ENCODE peak calls at places on chromosomes 16 and 17, in eight cellular contexts. V is right atrium auricular region, M is uterus, O is endothelial cell of umbilical vein, A is mammary epithelial cell, Q is heart right ventricle, C is left ventricle myocardium inferior, J is Peyer's patch. N is an unnamed sample.
A peak's percentile ranks its signal among the peaks of the same experiment; 100 is the strongest.

GRCh38 chr16:50684823-50685455 is 3.8 kb upstream of the SNX20 start:
- DNase-seq in V (no peak), M (no peak), O (no peak), A (no peak), Q (no peak), C (no peak), J (no peak), N (no peak)

GRCh38 chr17:40331743-40332641 is 23.0 kb downstream of the RARA start:
- DNase-seq in V (peak; percentile 90), M (peak; percentile 93), O (peak; percentile 73), A (no peak), Q (peak; percentile 95), C (peak; percentile 93), J (no peak), N (no peak)

GRCh38 chr17:80117491-80118401 is 16.4 kb downstream of the GAA start:
- DNase-seq in V (no peak), M (no peak), O (no peak), A (no peak), Q (no peak), C (no peak), J (peak; percentile 37), N (no peak)

GRCh38 chr17:80743181-80743771 is 198.6 kb downstream of the RPTOR start:
- DNase-seq in V (no peak), M (no peak), O (no peak), A (peak; percentile 39), Q (no peak), C (no peak), J (no peak), N (no peak)

GRCh38 chr17:42979511-42980273 is at the start of gene PTGES3L:
- DNase-seq in V (no peak), M (peak; percentile 45), O (no peak), A (no peak), Q (peak; percentile 51), C (peak; percentile 59), J (no peak), N (no peak)

GRCh38 chr17:20282526-20283308 is 184.6 kb downstream of the LGALS9B start:
- DNase-seq in V (no peak), M (no peak), O (no peak), A (no peak), Q (no peak), C (no peak), J (no peak), N (no peak)

GRCh38 chr17:12256380-12256995 is 235.8 kb downstream of the MAP2K4 start:
- DNase-seq in V (no peak), M (peak; percentile 45), O (peak; percentile 39), A (peak; percentile 16), Q (no peak), C (no peak), J (peak; percentile 52), N (no peak)

GRCh38 chr17:31696184-31696602 is 162.9 kb downstream of the COPRS start:
- DNase-seq in V (peak; percentile 78), M (peak; percentile 86), O (no peak), A (no peak), Q (peak; percentile 81), C (peak; percentile 88), J (peak; percentile 58), N (no peak)

GRCh38 chr17:69870751-69871199 is 204.2 kb upstream of the KCNJ16 start:
- DNase-seq in V (no peak), M (no peak), O (peak; percentile 27), A (peak; percentile 79), Q (no peak), C (no peak), J (no peak), N (no peak)

GRCh38 chr16:8655184-8655717 is 19.2 kb upstream of the ABAT start:
- DNase-seq in V (no peak), M (no peak), O (peak; percentile 13), A (peak; percentile 42), Q (no peak), C (no peak), J (peak; percentile 74), N (no peak)

GRCh38 chr16:50550035-50550434 is 1.8 kb downstream of the NKD1 start:
- DNase-seq in V (no peak), M (peak; percentile 37), O (no peak), A (no peak), Q (no peak), C (no peak), J (no peak), N (no peak)

GRCh38 chr17:43877451-43878155 is 29.7 kb downstream of the MPP2 start:
- DNase-seq in V (no peak), M (no peak), O (no peak), A (no peak), Q (no peak), C (no peak), J (no peak), N (no peak)

GRCh38 chr16:67882374-67883145 is 2.1 kb upstream of the NRN1L start:
- DNase-seq in V (no peak), M (no peak), O (no peak), A (no peak), Q (peak; percentile 64), C (peak; percentile 72), J (no peak), N (no peak)

GRCh38 chr16:57187508-57187854 is 1.4 kb downstream of the RSPRY1 start:
- DNase-seq in V (no peak), M (no peak), O (no peak), A (no peak), Q (no peak), C (no peak), J (no peak), N (no peak)

GRCh38 chr17:5943991-5944390 is 126.2 kb upstream of the WSCD1 start:
- DNase-seq in V (no peak), M (no peak), O (no peak), A (no peak), Q (no peak), C (no peak), J (no peak), N (no peak)

GRCh38 chr17:32015245-32016013 is 8.2 kb downstream of the LRRC37B start:
- DNase-seq in V (no peak), M (no peak), O (no peak), A (no peak), Q (no peak), C (no peak), J (no peak), N (no peak)

GRCh38 chr17:80308672-80309517 is 48.2 kb downstream of the RNF213 start:
- DNase-seq in V (no peak), M (no peak), O (no peak), A (no peak), Q (no peak), C (no peak), J (peak; percentile 27), N (no peak)

GRCh38 chr17:1709971-1710806 is at the start of gene TLCD2:
- DNase-seq in V (peak; percentile 84), M (peak; percentile 80), O (peak; percentile 62), A (peak; percentile 60), Q (peak; percentile 81), C (peak; percentile 80), J (peak; percentile 93), N (no peak)

GRCh38 chr17:18219016-18219415 is 6.4 kb upstream of the LLGL1 start:
- DNase-seq in V (no peak), M (peak; percentile 50), O (peak; percentile 24), A (no peak), Q (peak; percentile 47), C (peak; percentile 49), J (no peak), N (no peak)

GRCh38 chr17:63095459-63095858 is 129.4 kb downstream of the TANC2 start:
- DNase-seq in V (no peak), M (no peak), O (no peak), A (peak; percentile 75), Q (no peak), C (no peak), J (no peak), N (peak; percentile 34)

GRCh38 chr16:58049697-58050185 is 24.2 kb downstream of the MMP15 start:
- DNase-seq in V (no peak), M (no peak), O (no peak), A (no peak), Q (no peak), C (no peak), J (no peak), N (no peak)

GRCh38 chr17:18980682-18981384 is 23.7 kb downstream of the FAM83G start:
- DNase-seq in V (no peak), M (no peak), O (no peak), A (no peak), Q (no peak), C (no peak), J (no peak), N (no peak)

GRCh38 chr17:7260601-7261376 is 1.5 kb downstream of the CLDN7 start:
- DNase-seq in V (no peak), M (no peak), O (no peak), A (no peak), Q (no peak), C (no peak), J (peak; percentile 85), N (no peak)

DNA sequence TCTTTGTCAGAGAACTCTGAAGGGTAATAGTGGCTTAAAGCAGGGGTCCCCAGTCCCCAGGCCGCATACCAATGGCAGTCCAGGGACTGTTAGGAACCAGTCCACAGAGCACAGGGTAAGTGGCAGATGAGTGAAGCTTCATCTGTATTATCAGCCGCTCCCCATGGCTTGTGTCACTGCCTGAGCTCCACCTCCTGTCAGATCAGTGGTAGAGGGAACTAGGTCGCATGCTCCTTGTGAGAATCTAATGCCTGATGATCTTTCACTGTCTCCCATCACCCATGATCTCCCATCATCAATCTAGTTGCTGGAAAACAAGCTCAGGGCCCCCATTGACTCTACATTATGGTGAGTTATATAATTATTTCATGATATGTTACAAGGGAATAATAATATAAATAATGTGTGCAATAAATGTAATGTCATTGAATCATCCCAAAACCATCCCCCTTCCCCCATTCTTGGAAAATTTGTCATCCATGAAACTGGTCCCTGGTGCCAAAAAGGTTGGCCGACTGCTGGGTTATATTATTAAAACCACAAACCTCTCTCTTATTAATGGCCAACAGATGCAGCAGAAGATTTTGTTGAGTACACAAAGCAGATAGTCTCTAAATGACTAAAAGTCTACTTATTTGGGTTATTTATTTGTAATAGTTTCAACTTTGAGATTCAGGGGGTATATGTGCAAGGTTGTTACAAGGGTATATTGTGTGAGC is 782.7 kb downstream of the CDH11 start:
- DNase-seq in V (no peak), M (no peak), O (no peak), A (no peak), Q (no peak), C (no peak), J (no peak), N (no peak)
- H3K27ac ChIP-seq in V (no peak overlapping the region), M (no peak overlapping the region), O (no peak overlapping the region), A (no peak overlapping the region), Q (no peak overlapping the region), C (no peak overlapping the region), J (no peak overlapping the region), N (no peak overlapping the region)

GRCh38 chr17:49603720-49604119 is 28.0 kb downstream of the NXPH3 start:
- DNase-seq in V (no peak), M (no peak), O (no peak), A (no peak), Q (no peak), C (no peak), J (no peak), N (no peak)
- H3K27ac ChIP-seq in V (peak overlapping the region; percentile 51), M (peak overlapping the region; percentile 35), O (no peak overlapping the region), A (no peak overlapping the region), Q (no peak overlapping the region), C (peak overlapping the region; percentile 53), J (no peak overlapping the region), N (no peak overlapping the region)

GRCh38 chr16:48535831-48536599 is 74.0 kb downstream of the N4BP1 start:
- DNase-seq in V (peak; percentile 61), M (peak; percentile 68), O (no peak), A (peak; percentile 86), Q (peak; percentile 75), C (peak; percentile 62), J (peak; percentile 54), N (no peak)
- H3K27ac ChIP-seq in V (peak overlapping the region; percentile 55), M (peak overlapping the region; percentile 75), O (no peak overlapping the region), A (peak overlapping the region; percentile 63), Q (peak overlapping the region; percentile 75), C (peak overlapping the region; percentile 69), J (peak overlapping the region; percentile 55), N (peak overlapping the region; percentile 74)

GRCh38 chr16:88331989-88332920 is 50.5 kb upstream of the ZNF469 start:
- DNase-seq in V (peak; percentile 79), M (peak; percentile 61), O (peak; percentile 89), A (peak; percentile 98), Q (no peak), C (no peak), J (peak; percentile 61), N (peak; percentile 90)
- H3K27ac ChIP-seq in V (no peak overlapping the region), M (no peak overlapping the region), O (peak overlapping the region; percentile 97), A (peak overlapping the region; percentile 76), Q (no peak overlapping the region), C (no peak overlapping the region), J (no peak overlapping the region), N (peak overlapping the region; percentile 88)

N was measured in epithelial cell of prostate.